ENCODE peak calls at places on chromosomes 4 and X, in four cellular contexts. Z, J, D and G are unnamed samples.

GRCh38 chr4:27066591-27066990 is 205.9 kb downstream of the STIM2 start:
- DNase-seq in Z (no peak), J (no peak), D (no peak), G (no peak)

GRCh38 chr4:54152846-54153600 is 53.1 kb downstream of the GSX2 start:
- DNase-seq in Z (no peak), J (peak; percentile 28), D (no peak), G (no peak)

GRCh38 chr4:82618321-82618720 is 56.5 kb upstream of the TMEM150C start:
- DNase-seq in Z (no peak), J (no peak), D (no peak), G (no peak)

GRCh38 chrX:115642895-115643530 is 82.0 kb downstream of the PLS3 start:
- DNase-seq in Z (peak; percentile 21), J (peak; percentile 11), D (peak; percentile 40), G (peak; percentile 27)

GRCh38 chr4:168713193-168713592 is 216.3 kb downstream of the PALLD start:
- DNase-seq in Z (no peak), J (no peak), D (no peak), G (no peak)

GRCh38 chr4:44674471-44674870 is 3.7 kb upstream of the GUF1 start:
- DNase-seq in Z (no peak), J (no peak), D (no peak), G (no peak)

GRCh38 chr4:63620271-63620670 is 789.0 kb downstream of the TECRL start:
- DNase-seq in Z (no peak), J (no peak), D (no peak), G (peak; percentile 14)

GRCh38 chr4:184922301-184922700 is 96.0 kb upstream of the HELT start:
- DNase-seq in Z (no peak), J (no peak), D (no peak), G (no peak)

GRCh38 chr4:34250562-34250961 is 1993.8 kb downstream of the ARAP2 start:
- DNase-seq in Z (no peak), J (no peak), D (no peak), G (no peak)

GRCh38 chr4:143025111-143025704 is 159.5 kb upstream of the USP38 start:
- DNase-seq in Z (peak; percentile 26), J (no peak), D (no peak), G (peak; percentile 35)

GRCh38 chrX:15956684-15957083 is 102.1 kb upstream of the AP1S2 start:
- DNase-seq in Z (peak; percentile 3), J (peak; percentile 43), D (no peak), G (peak; percentile 30)

GRCh38 chr4:6523251-6523650 is 50.8 kb upstream of the PPP2R2C start:
- DNase-seq in Z (no peak), J (no peak), D (no peak), G (no peak)

GRCh38 chrX:99522450-99522849 is 887.6 kb downstream of the PCDH19 start:
- DNase-seq in Z (no peak), J (no peak), D (no peak), G (no peak)

GRCh38 chr4:184899261-184900134 is 73.7 kb upstream of the ACSL1 start:
- DNase-seq in Z (no peak), J (peak; percentile 15), D (no peak), G (no peak)

GRCh38 chrX:71908387-71908786 is 2.3 kb upstream of the NHSL2 start:
- DNase-seq in Z (no peak), J (no peak), D (no peak), G (no peak)